ENCODE peak calls at places on chromosomes 5 and 9, in six cellular contexts. M is brain pericyte, K is iPS DF 19.7, G is DMS153, H is GDM1, C is dorsolateral prefrontal cortex. R is an unnamed sample.

GRCh38 chr5:155689403-155689802 is 637.6 kb upstream of the SGCD start:
- DNase-seq in C (no peak), M (no peak), K (no peak), H (no peak), G (no peak), R (no peak)

GRCh38 chr9:126953089-126953809 is 38.7 kb downstream of the RALGPS1 start:
- DNase-seq in G (no peak), M (no peak), C (no peak), K (no peak), H (no peak), R (no peak)

GRCh38 chr5:125660231-125660895 is 762.8 kb upstream of the GRAMD2B start:
- DNase-seq in K (no peak), H (no peak), C (no peak), G (no peak), M (no peak), R (no peak)

GRCh38 chr9:108142504-108143201 is 653.1 kb upstream of the KLF4 start:
- DNase-seq in H (peak), G (no peak), K (no peak), M (peak), C (peak), R (no peak)

GRCh38 chr5:105230516-105230915 is 1667.9 kb upstream of the NUDT12 start:
- DNase-seq in H (no peak), C (no peak), K (no peak), M (no peak), G (no peak), R (no peak)

GRCh38 chr5:148666353-148666752 is 12.0 kb upstream of the HTR4 start:
- DNase-seq in C (no peak), H (no peak), G (no peak), K (no peak), M (no peak), R (no peak)

GRCh38 chr9:37911271-37911681 is 7.3 kb upstream of the SLC25A51 start:
- DNase-seq in M (peak), K (no peak), H (no peak), G (no peak), C (no peak), R (no peak)

GRCh38 chr9:114775981-114776380 is 29.9 kb downstream of the TNFSF15 start:
- DNase-seq in H (no peak), C (no peak), M (no peak), G (no peak), K (no peak), R (no peak)

GRCh38 chr9:77435688-77436087 is 212.4 kb downstream of the GNA14 start:
- DNase-seq in C (no peak), H (no peak), G (no peak), K (no peak), M (no peak), R (no peak)